ENCODE peak calls at places on chromosomes 6 and 20, in eight cellular contexts. B, R, K, T, S, F, M and J are unnamed samples.

GRCh38 chr6:26020983-26021349 is 58.4 kb downstream of the TRIM38 start:
- DNase-seq in S (peak; percentile 38), B (peak; percentile 69), T (no peak), M (peak; percentile 73), F (no peak), K (peak; percentile 62), R (peak; percentile 54), J (no peak)

GRCh38 chr6:120938876-120939231 is 395.4 kb downstream of the TBC1D32 start:
- DNase-seq in T (no peak), R (no peak), B (no peak), S (no peak), M (no peak), F (no peak), K (no peak), J (no peak)

GRCh38 chr6:73727114-73727513 is 31.1 kb downstream of the CD109 start:
- DNase-seq in K (no peak), T (no peak), F (no peak), M (no peak), B (no peak), S (no peak), R (no peak), J (no peak)

GRCh38 chr6:24721461-24722215 is 2.7 kb upstream of the C6orf62 start:
- DNase-seq in F (no peak), B (peak; percentile 90), T (peak; percentile 82), R (no peak), K (no peak), M (no peak), S (no peak), J (no peak)

GRCh38 chr6:43180985-43181384 is 1.0 kb upstream of the CUL9 start:
- DNase-seq in S (no peak), T (no peak), F (no peak), M (no peak), B (no peak), K (no peak), R (peak; percentile 5), J (no peak)

GRCh38 chr6:18102783-18103509 is 19.5 kb downstream of the NHLRC1 start:
- DNase-seq in S (no peak), M (no peak), F (no peak), K (no peak), B (no peak), R (no peak), T (no peak), J (no peak)

GRCh38 chr20:58447733-58448391 is 58.8 kb downstream of the VAPB start:
- DNase-seq in K (peak; percentile 38), B (no peak), R (peak; percentile 29), S (peak; percentile 16), T (peak; percentile 16), M (peak; percentile 62), F (peak; percentile 27), J (peak; percentile 62)

GRCh38 chr20:47244451-47244850 is 112.0 kb downstream of the ZMYND8 start:
- DNase-seq in B (no peak), K (no peak), M (no peak), R (peak; percentile 46), S (no peak), F (no peak), T (no peak), J (no peak)

GRCh38 chr20:53848304-53848703 is 222.1 kb downstream of the BCAS1 start:
- DNase-seq in T (no peak), F (no peak), K (no peak), R (no peak), S (no peak), B (no peak), M (no peak), J (no peak)

GRCh38 chr20:62494980-62495797 is 19.4 kb upstream of the GATA5 start:
- DNase-seq in K (no peak), F (no peak), S (no peak), T (no peak), M (no peak), B (no peak), R (no peak), J (no peak)

GRCh38 chr6:144150673-144151009 is 324 bp downstream of the STX11 start:
- DNase-seq in T (peak; percentile 21), F (no peak), K (no peak), R (peak; percentile 14), B (peak; percentile 46), M (peak; percentile 29), S (peak; percentile 5), J (peak; percentile 20)

GRCh38 chr6:10403385-10404106 is 11.3 kb downstream of the TFAP2A start:
- DNase-seq in F (no peak), K (no peak), B (no peak), M (peak; percentile 36), R (peak; percentile 95), S (no peak), T (no peak), J (no peak)